ENCODE peak calls at places on chromosomes 11 and 22, in nine cellular contexts. B, J, F, Q, K, G, P, S and L are unnamed samples.

GRCh38 chr22:49838771-49839717 is 11.4 kb upstream of the BRD1 start:
- DNase-seq in G (peak), Q (no peak), P (peak), J (no peak), K (no peak), F (no peak), S (peak), B (no peak), L (peak)

GRCh38 chr11:68314203-68314885 is 2.0 kb downstream of the LRP5 start:
- DNase-seq in K (no peak), F (no peak), S (peak), B (no peak), Q (no peak), P (no peak), G (no peak), J (no peak), L (no peak)

GRCh38 chr22:45336971-45337431 is 27.3 kb downstream of the FAM118A start:
- DNase-seq in S (no peak), K (peak), F (peak), J (no peak), G (no peak), B (no peak), P (no peak), Q (no peak), L (no peak)

GRCh38 chr11:26268980-26269660 is 62.8 kb upstream of the ANO3 start:
- DNase-seq in K (no peak), J (no peak), Q (no peak), B (no peak), S (no peak), G (no peak), F (no peak), P (no peak), L (no peak)

GRCh38 chr11:866481-866880 is 23.8 kb downstream of the TSPAN4 start:
- DNase-seq in K (no peak), J (no peak), P (no peak), Q (no peak), G (no peak), S (no peak), B (no peak), F (no peak), L (no peak)

GRCh38 chr11:70785372-70785771 is 387.0 kb downstream of the CTTN start:
- DNase-seq in Q (no peak), G (no peak), S (no peak), J (no peak), K (no peak), P (no peak), B (no peak), F (no peak), L (no peak)

GRCh38 chr22:50189849-50190181 is 4.1 kb downstream of the TRABD start:
- DNase-seq in J (no peak), B (no peak), S (peak), Q (no peak), K (no peak), G (no peak), F (no peak), P (no peak), L (no peak)

GRCh38 chr11:107707807-107708206 is 4.0 kb downstream of the SLN start:
- DNase-seq in J (no peak), S (peak), F (no peak), B (no peak), G (no peak), Q (no peak), K (no peak), P (no peak), L (no peak)

GRCh38 chr11:62324738-62325556 is 12.3 kb upstream of the ASRGL1 start:
- DNase-seq in J (peak), B (no peak), F (no peak), P (peak), K (no peak), Q (no peak), S (peak), G (peak), L (no peak)

GRCh38 chr11:11313426-11313825 is 39.6 kb downstream of the CSNK2A3 start:
- DNase-seq in S (no peak), P (no peak), J (peak), K (peak), B (no peak), F (no peak), G (no peak), Q (no peak), L (no peak)
- H3K27ac ChIP-seq in S (no peak), P (no peak), J (no peak), K (peak), B (no peak), F (no peak), G (no peak), Q (no peak), L (no peak)

GRCh38 chr22:32043391-32043790 is 330 bp downstream of the SLC5A1 start:
- DNase-seq in Q (no peak), S (no peak), B (no peak), J (no peak), K (no peak), G (no peak), F (no peak), P (no peak), L (no peak)
- H3K4me3 ChIP-seq in Q (no peak), S (no peak), B (no peak), J (no peak), K (no peak), G (no peak), F (no peak), P (no peak), L (no peak)

GRCh38 chr11:66686100-66686785 is 8.6 kb upstream of the RBM4B start:
- DNase-seq in G (no peak), B (no peak), Q (no peak), K (no peak), F (no peak), S (no peak), J (no peak), P (no peak), L (no peak)
- H3K27ac ChIP-seq in G (no peak), B (no peak), Q (no peak), K (no peak), F (no peak), S (no peak), J (no peak), P (no peak), L (no peak)

GRCh38 chr11:133162228-133162627 is 370.1 kb downstream of the OPCML start:
- DNase-seq in F (no peak), S (no peak), G (no peak), Q (no peak), B (no peak), P (no peak), J (no peak), K (no peak), L (no peak)
- H3K4me3 ChIP-seq in F (no peak), S (no peak), G (no peak), Q (no peak), B (no peak), P (no peak), J (no peak), K (no peak), L (no peak)